ENCODE peak calls at places on chromosomes 2 and 18, in nine cellular contexts. One of them, this sample, is unnamed.

GRCh38 chr2:86815616-86816015 is 24.9 kb upstream of the CD8A start:
- DNase-seq in NCI-H2029: no peak
- DNase-seq in cardiac fibroblast: no peak
- DNase-seq in fibroblast of mammary gland: no peak
- DNase-seq in progenitor cell of endocrine pancreas: no peak
- DNase-seq in head of caudate nucleus: no peak
- DNase-seq in stimulated activated naive CD4-positive, alpha-beta T cell: no peak
- DNase-seq in dorsolateral prefrontal cortex: no peak
- DNase-seq in WTC11: no peak
- DNase-seq in this sample: no peak

GRCh38 chr2:173017657-173018420 is 57.8 kb upstream of the MAP3K20 start:
- DNase-seq in NCI-H2029: no peak
- DNase-seq in cardiac fibroblast: no peak
- DNase-seq in fibroblast of mammary gland: no peak
- DNase-seq in progenitor cell of endocrine pancreas: no peak
- DNase-seq in head of caudate nucleus: no peak
- DNase-seq in stimulated activated naive CD4-positive, alpha-beta T cell: no peak
- DNase-seq in dorsolateral prefrontal cortex: no peak
- DNase-seq in WTC11: no peak
- DNase-seq in this sample: no peak

GRCh38 chr18:63265322-63265721 is 54.2 kb downstream of the BCL2 start:
- DNase-seq in NCI-H2029: no peak
- DNase-seq in cardiac fibroblast: no peak
- DNase-seq in fibroblast of mammary gland: no peak
- DNase-seq in progenitor cell of endocrine pancreas: no peak
- DNase-seq in head of caudate nucleus: no peak
- DNase-seq in stimulated activated naive CD4-positive, alpha-beta T cell: no peak
- DNase-seq in dorsolateral prefrontal cortex: no peak
- DNase-seq in WTC11: no peak
- DNase-seq in this sample: no peak

GRCh38 chr2:237614151-237614720 is 13.2 kb upstream of the LRRFIP1 start:
- DNase-seq in NCI-H2029: no peak
- DNase-seq in cardiac fibroblast: peak
- DNase-seq in fibroblast of mammary gland: no peak
- DNase-seq in progenitor cell of endocrine pancreas: no peak
- DNase-seq in head of caudate nucleus: no peak
- DNase-seq in stimulated activated naive CD4-positive, alpha-beta T cell: no peak
- DNase-seq in dorsolateral prefrontal cortex: no peak
- DNase-seq in WTC11: peak
- DNase-seq in this sample: no peak

GRCh38 chr18:55927831-55928230 is 339.8 kb upstream of the TCF4 start:
- DNase-seq in NCI-H2029: no peak
- DNase-seq in cardiac fibroblast: peak
- DNase-seq in fibroblast of mammary gland: peak
- DNase-seq in progenitor cell of endocrine pancreas: no peak
- DNase-seq in head of caudate nucleus: no peak
- DNase-seq in stimulated activated naive CD4-positive, alpha-beta T cell: no peak
- DNase-seq in dorsolateral prefrontal cortex: no peak
- DNase-seq in WTC11: no peak
- DNase-seq in this sample: no peak

GRCh38 chr2:73000808-73001570 is 70.5 kb downstream of the SFXN5 start:
- DNase-seq in NCI-H2029: no peak
- DNase-seq in cardiac fibroblast: no peak
- DNase-seq in fibroblast of mammary gland: no peak
- DNase-seq in progenitor cell of endocrine pancreas: no peak
- DNase-seq in head of caudate nucleus: no peak
- DNase-seq in stimulated activated naive CD4-positive, alpha-beta T cell: no peak
- DNase-seq in dorsolateral prefrontal cortex: no peak
- DNase-seq in WTC11: no peak
- DNase-seq in this sample: no peak

GRCh38 chr2:24909555-24910177 is 10.4 kb downstream of the ADCY3 start:
- DNase-seq in NCI-H2029: no peak
- DNase-seq in cardiac fibroblast: no peak
- DNase-seq in fibroblast of mammary gland: peak
- DNase-seq in progenitor cell of endocrine pancreas: no peak
- DNase-seq in head of caudate nucleus: no peak
- DNase-seq in stimulated activated naive CD4-positive, alpha-beta T cell: no peak
- DNase-seq in dorsolateral prefrontal cortex: no peak
- DNase-seq in WTC11: no peak
- DNase-seq in this sample: no peak

GRCh38 chr2:15302154-15302553 is 259.0 kb downstream of the NBAS start:
- DNase-seq in NCI-H2029: no peak
- DNase-seq in cardiac fibroblast: peak
- DNase-seq in fibroblast of mammary gland: peak
- DNase-seq in progenitor cell of endocrine pancreas: no peak
- DNase-seq in head of caudate nucleus: no peak
- DNase-seq in stimulated activated naive CD4-positive, alpha-beta T cell: no peak
- DNase-seq in dorsolateral prefrontal cortex: no peak
- DNase-seq in WTC11: no peak
- DNase-seq in this sample: no peak

GRCh38 chr18:8835556-8835955 is 130.2 kb downstream of the MTCL1 start:
- DNase-seq in NCI-H2029: no peak
- DNase-seq in cardiac fibroblast: peak
- DNase-seq in fibroblast of mammary gland: peak
- DNase-seq in progenitor cell of endocrine pancreas: no peak
- DNase-seq in head of caudate nucleus: no peak
- DNase-seq in stimulated activated naive CD4-positive, alpha-beta T cell: no peak
- DNase-seq in dorsolateral prefrontal cortex: peak
- DNase-seq in WTC11: no peak
- DNase-seq in this sample: no peak

GRCh38 chr2:48651127-48651526 is 33.5 kb downstream of the GTF2A1L start:
- DNase-seq in NCI-H2029: no peak
- DNase-seq in cardiac fibroblast: peak
- DNase-seq in fibroblast of mammary gland: peak
- DNase-seq in progenitor cell of endocrine pancreas: no peak
- DNase-seq in head of caudate nucleus: no peak
- DNase-seq in stimulated activated naive CD4-positive, alpha-beta T cell: no peak
- DNase-seq in dorsolateral prefrontal cortex: no peak
- DNase-seq in WTC11: no peak
- DNase-seq in this sample: no peak

GRCh38 chr2:170170281-170171035 is 7.5 kb upstream of the MYO3B start:
- DNase-seq in NCI-H2029: no peak
- DNase-seq in cardiac fibroblast: no peak
- DNase-seq in fibroblast of mammary gland: no peak
- DNase-seq in progenitor cell of endocrine pancreas: no peak
- DNase-seq in head of caudate nucleus: no peak
- DNase-seq in stimulated activated naive CD4-positive, alpha-beta T cell: no peak
- DNase-seq in dorsolateral prefrontal cortex: no peak
- DNase-seq in WTC11: no peak
- DNase-seq in this sample: no peak

GRCh38 chr2:26607698-26608097 is 33.5 kb downstream of the CIB4 start:
- DNase-seq in NCI-H2029: no peak
- DNase-seq in cardiac fibroblast: no peak
- DNase-seq in fibroblast of mammary gland: no peak
- DNase-seq in progenitor cell of endocrine pancreas: no peak
- DNase-seq in head of caudate nucleus: no peak
- DNase-seq in stimulated activated naive CD4-positive, alpha-beta T cell: no peak
- DNase-seq in dorsolateral prefrontal cortex: no peak
- DNase-seq in WTC11: no peak
- DNase-seq in this sample: no peak

GRCh38 chr2:40287201-40287600 is 164.7 kb downstream of the SLC8A1 start:
- DNase-seq in NCI-H2029: peak
- DNase-seq in cardiac fibroblast: no peak
- DNase-seq in fibroblast of mammary gland: peak
- DNase-seq in progenitor cell of endocrine pancreas: no peak
- DNase-seq in head of caudate nucleus: no peak
- DNase-seq in stimulated activated naive CD4-positive, alpha-beta T cell: no peak
- DNase-seq in dorsolateral prefrontal cortex: no peak
- DNase-seq in WTC11: no peak
- DNase-seq in this sample: no peak

GRCh38 chr2:102399499-102400141 is 23.3 kb upstream of the IL18RAP start:
- DNase-seq in NCI-H2029: no peak
- DNase-seq in cardiac fibroblast: no peak
- DNase-seq in fibroblast of mammary gland: no peak
- DNase-seq in progenitor cell of endocrine pancreas: no peak
- DNase-seq in head of caudate nucleus: no peak
- DNase-seq in stimulated activated naive CD4-positive, alpha-beta T cell: no peak
- DNase-seq in dorsolateral prefrontal cortex: no peak
- DNase-seq in WTC11: no peak
- DNase-seq in this sample: no peak

GRCh38 chr2:119208791-119209203 is 14.8 kb upstream of the STEAP3 start:
- DNase-seq in NCI-H2029: no peak
- DNase-seq in cardiac fibroblast: no peak
- DNase-seq in fibroblast of mammary gland: no peak
- DNase-seq in progenitor cell of endocrine pancreas: no peak
- DNase-seq in head of caudate nucleus: no peak
- DNase-seq in stimulated activated naive CD4-positive, alpha-beta T cell: no peak
- DNase-seq in dorsolateral prefrontal cortex: no peak
- DNase-seq in WTC11: no peak
- DNase-seq in this sample: no peak

GRCh38 chr2:134669731-134670669 is 48.8 kb downstream of the TMEM163 start:
- DNase-seq in NCI-H2029: no peak
- DNase-seq in cardiac fibroblast: peak
- DNase-seq in fibroblast of mammary gland: no peak
- DNase-seq in progenitor cell of endocrine pancreas: no peak
- DNase-seq in head of caudate nucleus: no peak
- DNase-seq in stimulated activated naive CD4-positive, alpha-beta T cell: peak
- DNase-seq in dorsolateral prefrontal cortex: no peak
- DNase-seq in WTC11: no peak
- DNase-seq in this sample: peak

GRCh38 chr2:163682695-163683094 is 53.1 kb downstream of the FIGN start:
- DNase-seq in NCI-H2029: no peak
- DNase-seq in cardiac fibroblast: peak
- DNase-seq in fibroblast of mammary gland: peak
- DNase-seq in progenitor cell of endocrine pancreas: no peak
- DNase-seq in head of caudate nucleus: no peak
- DNase-seq in stimulated activated naive CD4-positive, alpha-beta T cell: no peak
- DNase-seq in dorsolateral prefrontal cortex: no peak
- DNase-seq in WTC11: no peak
- DNase-seq in this sample: no peak

GRCh38 chr2:8546319-8547283 is 135.3 kb upstream of the ID2 start:
- DNase-seq in NCI-H2029: no peak
- DNase-seq in cardiac fibroblast: no peak
- DNase-seq in fibroblast of mammary gland: no peak
- DNase-seq in progenitor cell of endocrine pancreas: no peak
- DNase-seq in head of caudate nucleus: no peak
- DNase-seq in stimulated activated naive CD4-positive, alpha-beta T cell: no peak
- DNase-seq in dorsolateral prefrontal cortex: no peak
- DNase-seq in WTC11: no peak
- DNase-seq in this sample: no peak

GRCh38 chr2:60148717-60149116 is 404.7 kb downstream of the BCL11A start:
- DNase-seq in NCI-H2029: no peak
- DNase-seq in cardiac fibroblast: no peak
- DNase-seq in fibroblast of mammary gland: no peak
- DNase-seq in progenitor cell of endocrine pancreas: no peak
- DNase-seq in head of caudate nucleus: no peak
- DNase-seq in stimulated activated naive CD4-positive, alpha-beta T cell: no peak
- DNase-seq in dorsolateral prefrontal cortex: no peak
- DNase-seq in WTC11: no peak
- DNase-seq in this sample: no peak

GRCh38 chr2:103809946-103810345 is 1044.0 kb upstream of the POU3F3 start:
- DNase-seq in NCI-H2029: no peak
- DNase-seq in cardiac fibroblast: no peak
- DNase-seq in fibroblast of mammary gland: peak
- DNase-seq in progenitor cell of endocrine pancreas: no peak
- DNase-seq in head of caudate nucleus: no peak
- DNase-seq in stimulated activated naive CD4-positive, alpha-beta T cell: no peak
- DNase-seq in dorsolateral prefrontal cortex: no peak
- DNase-seq in WTC11: no peak
- DNase-seq in this sample: no peak

GRCh38 chr18:12991839-12992216 is 666 bp downstream of the CEP192 start:
- DNase-seq in NCI-H2029: no peak
- DNase-seq in cardiac fibroblast: no peak
- DNase-seq in fibroblast of mammary gland: no peak
- DNase-seq in progenitor cell of endocrine pancreas: no peak
- DNase-seq in head of caudate nucleus: no peak
- DNase-seq in stimulated activated naive CD4-positive, alpha-beta T cell: no peak
- DNase-seq in dorsolateral prefrontal cortex: no peak
- DNase-seq in WTC11: no peak
- DNase-seq in this sample: no peak

GRCh38 chr2:137467246-137467862 is 496.9 kb upstream of the HNMT start:
- DNase-seq in NCI-H2029: no peak
- DNase-seq in cardiac fibroblast: peak
- DNase-seq in fibroblast of mammary gland: peak
- DNase-seq in progenitor cell of endocrine pancreas: peak
- DNase-seq in head of caudate nucleus: peak
- DNase-seq in stimulated activated naive CD4-positive, alpha-beta T cell: no peak
- DNase-seq in dorsolateral prefrontal cortex: no peak
- DNase-seq in WTC11: peak
- DNase-seq in this sample: no peak

GRCh38 chr18:46502444-46502843 is 154.6 kb downstream of the LOXHD1 start:
- DNase-seq in NCI-H2029: no peak
- DNase-seq in cardiac fibroblast: peak
- DNase-seq in fibroblast of mammary gland: no peak
- DNase-seq in progenitor cell of endocrine pancreas: peak
- DNase-seq in head of caudate nucleus: no peak
- DNase-seq in stimulated activated naive CD4-positive, alpha-beta T cell: no peak
- DNase-seq in dorsolateral prefrontal cortex: no peak
- DNase-seq in WTC11: peak
- DNase-seq in this sample: no peak

GRCh38 chr2:95346738-95347671 is 49.9 kb downstream of the KCNIP3 start:
- DNase-seq in NCI-H2029: no peak
- DNase-seq in cardiac fibroblast: peak
- DNase-seq in fibroblast of mammary gland: peak
- DNase-seq in progenitor cell of endocrine pancreas: no peak
- DNase-seq in head of caudate nucleus: no peak
- DNase-seq in stimulated activated naive CD4-positive, alpha-beta T cell: no peak
- DNase-seq in dorsolateral prefrontal cortex: no peak
- DNase-seq in WTC11: peak
- DNase-seq in this sample: no peak

GRCh38 chr2:152376385-152376784 is 41.4 kb downstream of the FMNL2 start:
- DNase-seq in NCI-H2029: no peak
- DNase-seq in cardiac fibroblast: no peak
- DNase-seq in fibroblast of mammary gland: no peak
- DNase-seq in progenitor cell of endocrine pancreas: no peak
- DNase-seq in head of caudate nucleus: no peak
- DNase-seq in stimulated activated naive CD4-positive, alpha-beta T cell: no peak
- DNase-seq in dorsolateral prefrontal cortex: no peak
- DNase-seq in WTC11: no peak
- DNase-seq in this sample: no peak

GRCh38 chr2:35114765-35115164 is 1240.8 kb upstream of the CRIM1 start:
- DNase-seq in NCI-H2029: no peak
- DNase-seq in cardiac fibroblast: no peak
- DNase-seq in fibroblast of mammary gland: no peak
- DNase-seq in progenitor cell of endocrine pancreas: no peak
- DNase-seq in head of caudate nucleus: no peak
- DNase-seq in stimulated activated naive CD4-positive, alpha-beta T cell: no peak
- DNase-seq in dorsolateral prefrontal cortex: no peak
- DNase-seq in WTC11: peak
- DNase-seq in this sample: no peak

GRCh38 chr2:99140860-99141109 is 722 bp upstream of the C2orf15 start:
- DNase-seq in NCI-H2029: no peak
- DNase-seq in cardiac fibroblast: peak
- DNase-seq in fibroblast of mammary gland: no peak
- DNase-seq in progenitor cell of endocrine pancreas: no peak
- DNase-seq in head of caudate nucleus: no peak
- DNase-seq in stimulated activated naive CD4-positive, alpha-beta T cell: no peak
- DNase-seq in dorsolateral prefrontal cortex: no peak
- DNase-seq in WTC11: no peak
- DNase-seq in this sample: no peak

GRCh38 chr2:83596592-83597339 is 862.3 kb downstream of the SUCLG1 start:
- DNase-seq in NCI-H2029: no peak
- DNase-seq in cardiac fibroblast: no peak
- DNase-seq in fibroblast of mammary gland: no peak
- DNase-seq in progenitor cell of endocrine pancreas: no peak
- DNase-seq in head of caudate nucleus: no peak
- DNase-seq in stimulated activated naive CD4-positive, alpha-beta T cell: no peak
- DNase-seq in dorsolateral prefrontal cortex: no peak
- DNase-seq in WTC11: no peak
- DNase-seq in this sample: no peak

GRCh38 chr2:216104691-216105090 is 4.5 kb upstream of the XRCC5 start:
- DNase-seq in NCI-H2029: no peak
- DNase-seq in cardiac fibroblast: no peak
- DNase-seq in fibroblast of mammary gland: no peak
- DNase-seq in progenitor cell of endocrine pancreas: no peak
- DNase-seq in head of caudate nucleus: peak
- DNase-seq in stimulated activated naive CD4-positive, alpha-beta T cell: no peak
- DNase-seq in dorsolateral prefrontal cortex: no peak
- DNase-seq in WTC11: no peak
- DNase-seq in this sample: no peak

GRCh38 chr2:106614511-106615291 is 127.5 kb downstream of the CD8B2 start:
- DNase-seq in NCI-H2029: no peak
- DNase-seq in cardiac fibroblast: no peak
- DNase-seq in fibroblast of mammary gland: no peak
- DNase-seq in progenitor cell of endocrine pancreas: no peak
- DNase-seq in head of caudate nucleus: no peak
- DNase-seq in stimulated activated naive CD4-positive, alpha-beta T cell: no peak
- DNase-seq in dorsolateral prefrontal cortex: no peak
- DNase-seq in WTC11: no peak
- DNase-seq in this sample: no peak

GRCh38 chr2:172440795-172441194 is 13.4 kb downstream of the ITGA6 start:
- DNase-seq in NCI-H2029: no peak
- DNase-seq in cardiac fibroblast: no peak
- DNase-seq in fibroblast of mammary gland: no peak
- DNase-seq in progenitor cell of endocrine pancreas: no peak
- DNase-seq in head of caudate nucleus: no peak
- DNase-seq in stimulated activated naive CD4-positive, alpha-beta T cell: peak
- DNase-seq in dorsolateral prefrontal cortex: no peak
- DNase-seq in WTC11: no peak
- DNase-seq in this sample: no peak